ENCODE peak calls at places on chromosomes 11 and 22, in six cellular contexts. X is H1, Y is trophoblast cell, Z is H9, L is IMR-90, B is mesenchymal stem cell. O is an unnamed sample.

GRCh38 chr22:38504731-38505594 is 1.1 kb downstream of the DDX17 start:
- DNase-seq in Y (peak), Z (no peak), L (peak), B (peak), X (no peak), O (peak)

GRCh38 chr11:12229450-12230229 is 119.2 kb downstream of the MICAL2 start:
- DNase-seq in Z (no peak), B (no peak), X (no peak), L (no peak), Y (no peak), O (no peak)

GRCh38 chr11:91608662-91609061 is 616.0 kb upstream of the FAT3 start:
- DNase-seq in Y (no peak), B (no peak), X (no peak), Z (no peak), L (no peak), O (no peak)

GRCh38 chr11:12321217-12321937 is 56.0 kb upstream of the PARVA start:
- DNase-seq in Z (no peak), X (no peak), Y (no peak), L (peak), B (no peak), O (no peak)

GRCh38 chr11:113137735-113138529 is 176.5 kb upstream of the TTC12 start:
- DNase-seq in X (no peak), Y (no peak), L (no peak), B (no peak), Z (no peak), O (no peak)

GRCh38 chr11:65640483-65641207 is 2.7 kb downstream of the SIPA1 start:
- DNase-seq in L (no peak), Z (no peak), Y (no peak), X (no peak), B (no peak), O (no peak)

GRCh38 chr22:30890689-30891442 is 77.7 kb downstream of the MORC2 start:
- DNase-seq in B (peak), L (peak), X (no peak), Y (peak), Z (peak), O (peak)

GRCh38 chr11:76415073-76415472 is 29.7 kb upstream of the EMSY start:
- DNase-seq in Z (peak), Y (no peak), B (no peak), X (peak), L (no peak), O (no peak)

GRCh38 chr11:60857378-60858232 is 1.9 kb upstream of the PTGDR2 start:
- DNase-seq in Z (no peak), X (no peak), B (peak), L (peak), Y (no peak), O (no peak)

GRCh38 chr22:40819741-40820140 is 595 bp upstream of the SLC25A17 start:
- DNase-seq in B (peak), L (peak), Z (no peak), X (no peak), Y (peak), O (no peak)

GRCh38 chr11:35523351-35523768 is 2.1 kb downstream of the PAMR1 start:
- DNase-seq in L (peak), X (no peak), Z (no peak), B (peak), Y (no peak), O (no peak)

GRCh38 chr11:83072689-83073242 is 1.1 kb upstream of the RAB30 start:
- DNase-seq in L (no peak), Z (no peak), Y (no peak), B (no peak), X (no peak), O (no peak)

GRCh38 chr11:102391549-102392237 is 44.7 kb downstream of the BIRC2 start:
- DNase-seq in B (no peak), X (no peak), Z (no peak), Y (no peak), L (no peak), O (no peak)

GRCh38 chr11:112509300-112509699 is 248.6 kb upstream of the PLET1 start:
- DNase-seq in L (no peak), Z (no peak), B (no peak), Y (no peak), X (no peak), O (no peak)

GRCh38 chr11:45768486-45768885 is 36.5 kb upstream of the SLC35C1 start:
- DNase-seq in X (no peak), Y (no peak), L (no peak), B (no peak), Z (no peak), O (no peak)

DNA sequence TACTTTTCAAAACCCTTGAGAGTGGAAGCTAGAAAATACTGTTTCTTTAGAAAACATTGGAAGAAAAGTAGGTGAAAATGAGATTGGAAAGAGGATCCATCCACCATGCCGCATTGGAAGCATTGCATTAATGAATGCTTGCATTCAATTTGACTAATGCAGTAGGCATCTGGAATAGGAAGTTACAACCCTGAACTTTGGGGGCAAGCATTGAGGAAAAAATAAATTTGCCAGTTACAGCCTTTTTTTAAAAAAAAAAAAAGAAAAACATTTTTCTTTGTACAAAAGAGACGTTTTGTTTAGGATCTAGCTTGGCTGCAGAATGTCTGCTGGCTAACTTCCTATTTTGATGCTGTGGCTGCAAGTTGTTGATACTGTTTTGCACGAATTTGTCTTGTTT is 28.0 kb downstream of the RTN3 start:
- DNase-seq in Z (no peak), Y (no peak), L (peak), B (no peak), X (no peak), O (no peak)
- H3K14ac ChIP-seq in Z (no peak), Y (no peak), L (no peak), B (no peak), X (no peak), O (no peak)

DNA sequence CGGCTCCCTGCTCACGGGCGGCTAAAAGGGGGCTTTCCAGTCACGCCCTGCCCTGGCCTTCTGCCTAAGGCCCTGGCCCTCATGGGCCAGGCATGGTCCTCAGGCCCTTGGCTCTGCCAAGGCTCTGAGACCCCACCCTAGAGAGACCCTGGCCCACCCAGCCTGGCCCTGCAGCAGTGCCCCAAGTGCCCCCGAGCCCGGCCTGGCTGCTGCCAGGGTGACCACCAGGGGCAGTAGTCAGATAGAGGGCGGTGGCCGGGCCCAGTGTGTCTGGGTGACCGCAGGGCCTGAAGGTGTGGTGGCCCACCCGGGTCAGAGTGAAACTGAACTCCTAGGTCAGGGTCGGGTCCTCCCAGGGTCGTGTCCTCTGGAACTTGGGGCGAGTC is 29.4 kb upstream of the CCDC188 start:
- DNase-seq in L (no peak), X (no peak), B (no peak), Y (no peak), Z (no peak), O (no peak)
- H3K14ac ChIP-seq in L (no peak), X (no peak), B (no peak), Y (no peak), Z (no peak), O (no peak)

GRCh38 chr11:119599864-119600593 is 129.0 kb downstream of the NECTIN1 start:
- DNase-seq in B (no peak), Z (no peak), L (peak), Y (no peak), X (no peak), O (no peak)
- H3K14ac ChIP-seq in B (peak), Z (no peak), L (no peak), Y (no peak), X (no peak), O (no peak)

DNA sequence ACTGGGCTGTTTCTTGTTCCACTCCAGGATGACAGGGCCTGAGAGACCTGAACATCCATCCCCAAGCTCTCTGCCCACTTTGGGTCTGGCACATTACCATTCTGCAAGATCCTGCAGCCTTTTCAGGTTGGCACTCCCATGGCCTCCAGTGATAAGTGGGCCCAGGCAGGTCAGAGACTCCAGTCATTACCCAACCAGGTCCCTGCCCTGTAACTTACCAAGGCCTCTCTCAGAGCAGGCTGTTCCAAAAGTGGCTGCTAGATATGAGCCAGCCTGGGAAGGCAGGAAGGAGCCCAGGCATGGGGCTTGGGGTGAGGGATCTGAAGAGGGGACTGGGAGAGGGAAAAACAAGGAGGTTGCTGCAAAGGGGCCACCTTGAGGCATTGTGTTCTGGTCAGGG is 35.9 kb downstream of the KCNQ1OT1 start:
- DNase-seq in Z (no peak), X (no peak), Y (no peak), L (no peak), B (no peak), O (no peak)
- H3K14ac ChIP-seq in Z (no peak), X (no peak), Y (no peak), L (no peak), B (no peak), O (peak)

GRCh38 chr22:19719488-19720021 is 3.8 kb upstream of the GP1BB start:
- DNase-seq in Z (no peak), Y (no peak), B (no peak), L (no peak), X (no peak), O (no peak)
- H3K14ac ChIP-seq in Z (no peak), Y (no peak), B (no peak), L (no peak), X (no peak), O (peak)

GRCh38 chr11:103547691-103548090 is 438.5 kb downstream of the DYNC2H1 start:
- DNase-seq in L (no peak), X (no peak), Z (no peak), B (no peak), Y (no peak), O (no peak)
- H3K14ac ChIP-seq in L (peak), X (peak), Z (no peak), B (no peak), Y (no peak), O (no peak)

DNA sequence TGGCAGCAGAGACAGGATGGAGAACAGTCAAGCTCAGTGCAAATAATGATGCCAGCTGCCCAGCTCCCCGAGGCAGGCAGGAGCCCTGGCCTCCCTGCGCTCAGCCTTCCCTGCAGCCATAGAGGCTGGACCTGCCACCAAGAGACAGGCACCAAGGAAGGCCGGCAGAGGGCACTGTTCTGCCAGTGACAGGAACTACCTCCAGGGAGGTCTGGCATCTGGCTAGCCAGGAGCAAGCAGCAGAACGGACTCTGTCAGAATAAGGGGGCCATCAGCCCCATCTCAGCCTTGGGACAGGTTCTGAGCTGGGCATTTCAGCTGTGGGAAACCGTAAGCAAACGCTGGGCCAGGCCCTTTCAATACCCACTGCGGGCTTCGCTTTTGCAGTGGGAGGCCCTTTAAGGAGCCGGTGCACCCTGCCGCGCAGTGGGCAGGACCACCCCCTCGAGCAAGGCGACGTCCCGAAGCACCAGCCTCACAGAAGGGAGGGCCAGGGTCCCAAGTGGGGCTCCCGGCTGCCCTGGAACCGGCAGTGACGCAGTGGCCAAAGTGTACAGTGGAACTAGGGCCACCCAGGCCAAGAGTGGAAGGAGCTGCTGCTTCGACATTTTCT is 18.2 kb downstream of the IFT27 start:
- DNase-seq in B (peak), L (peak), Y (peak), Z (peak), X (peak), O (peak)
- H3K14ac ChIP-seq in B (no peak), L (no peak), Y (no peak), Z (no peak), X (no peak), O (no peak)

DNA sequence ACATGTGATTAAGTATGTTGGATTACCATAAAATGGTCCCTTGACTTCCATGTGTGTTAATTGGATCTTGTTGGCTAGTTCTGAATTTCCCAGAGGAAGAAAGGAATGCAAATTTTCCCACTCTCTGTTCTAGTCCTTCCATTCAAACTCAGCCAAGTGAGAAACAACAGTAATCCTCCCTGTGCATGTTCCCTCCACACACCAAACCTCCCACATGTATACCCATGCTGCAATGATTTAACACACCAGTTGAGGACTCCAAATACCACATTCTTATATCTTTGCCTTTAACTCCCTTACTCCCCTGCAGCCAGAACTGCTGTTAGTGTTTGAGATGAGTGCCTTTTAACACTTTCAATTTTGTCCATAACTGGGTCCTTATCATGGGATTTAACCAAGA is 1158.9 kb downstream of the DLG2 start:
- DNase-seq in L (no peak), Z (no peak), Y (no peak), X (no peak), B (no peak), O (peak)
- H3K14ac ChIP-seq in L (no peak), Z (no peak), Y (no peak), X (no peak), B (no peak), O (no peak)

GRCh38 chr11:1674194-1674878 is 22.7 kb upstream of the KRTAP5-6 start:
- DNase-seq in Y (no peak), X (no peak), Z (no peak), L (no peak), B (no peak), O (no peak)

GRCh38 chr11:1675536-1676253 is 21.3 kb upstream of the KRTAP5-6 start:
- DNase-seq in Y (no peak), Z (no peak), X (no peak), B (no peak), L (no peak), O (no peak)

GRCh38 chr11:1676254-1676740 is 20.7 kb upstream of the KRTAP5-6 start:
- DNase-seq in X (no peak), L (no peak), Y (no peak), B (no peak), Z (no peak), O (no peak)

GRCh38 chr11:1673841-1674193 is 23.2 kb upstream of the KRTAP5-6 start:
- DNase-seq in X (no peak), B (peak), Y (no peak), Z (no peak), L (no peak), O (no peak)

GRCh38 chr11:1674879-1675235 is 22.1 kb upstream of the KRTAP5-6 start:
- DNase-seq in L (no peak), X (no peak), Y (no peak), Z (no peak), B (no peak), O (no peak)
- H3K14ac ChIP-seq in L (no peak), X (no peak), Y (no peak), Z (no peak), B (no peak), O (no peak)